ENCODE peak calls at places on chromosomes 13 and 19, in four cellular contexts. V is K562, W is A549, P is HepG2. M is an unnamed sample.

GRCh38 chr13:93843082-93843481 is 616.5 kb downstream of the GPC6 start:
- DNase-seq in V (no peak), W (no peak), P (no peak), M (no peak)

GRCh38 chr19:33755314-33756020 is 41.2 kb upstream of the KCTD15 start:
- DNase-seq in V (no peak), W (no peak), P (no peak), M (no peak)

GRCh38 chr19:33063356-33064116 is 1.2 kb downstream of the RHPN2 start:
- DNase-seq in V (no peak), W (peak; percentile 67), P (no peak), M (no peak)

GRCh38 chr19:39566064-39566463 is 26.1 kb upstream of the EID2 start:
- DNase-seq in V (no peak), W (no peak), P (no peak), M (no peak)

GRCh38 chr13:109986851-109987250 is 200.5 kb upstream of the IRS2 start:
- DNase-seq in V (no peak), W (no peak), P (no peak), M (no peak)

GRCh38 chr19:46254776-46255175 is 25.2 kb downstream of the IGFL1 start:
- DNase-seq in V (no peak), W (no peak), P (no peak), M (no peak)

GRCh38 chr19:18698321-18699167 is 15.1 kb downstream of the CRTC1 start:
- DNase-seq in V (no peak), W (no peak), P (no peak), M (no peak)

GRCh38 chr19:18789883-18790565 is 1.1 kb downstream of the COMP start:
- DNase-seq in V (peak; percentile 70), W (no peak), P (no peak), M (no peak)

GRCh38 chr13:93217701-93218100 is 8.9 kb upstream of the GPC6 start:
- DNase-seq in V (no peak), W (no peak), P (peak; percentile 32), M (no peak)

GRCh38 chr19:4991538-4991937 is 22.6 kb downstream of the KDM4B start:
- DNase-seq in V (no peak), W (no peak), P (no peak), M (no peak)

GRCh38 chr13:102127153-102127552 is 274.7 kb downstream of the FGF14 start:
- DNase-seq in V (no peak), W (no peak), P (no peak), M (no peak)

GRCh38 chr19:14619404-14619803 is 36.5 kb downstream of the CLEC17A start:
- DNase-seq in V (no peak), W (no peak), P (no peak), M (no peak)

DNA sequence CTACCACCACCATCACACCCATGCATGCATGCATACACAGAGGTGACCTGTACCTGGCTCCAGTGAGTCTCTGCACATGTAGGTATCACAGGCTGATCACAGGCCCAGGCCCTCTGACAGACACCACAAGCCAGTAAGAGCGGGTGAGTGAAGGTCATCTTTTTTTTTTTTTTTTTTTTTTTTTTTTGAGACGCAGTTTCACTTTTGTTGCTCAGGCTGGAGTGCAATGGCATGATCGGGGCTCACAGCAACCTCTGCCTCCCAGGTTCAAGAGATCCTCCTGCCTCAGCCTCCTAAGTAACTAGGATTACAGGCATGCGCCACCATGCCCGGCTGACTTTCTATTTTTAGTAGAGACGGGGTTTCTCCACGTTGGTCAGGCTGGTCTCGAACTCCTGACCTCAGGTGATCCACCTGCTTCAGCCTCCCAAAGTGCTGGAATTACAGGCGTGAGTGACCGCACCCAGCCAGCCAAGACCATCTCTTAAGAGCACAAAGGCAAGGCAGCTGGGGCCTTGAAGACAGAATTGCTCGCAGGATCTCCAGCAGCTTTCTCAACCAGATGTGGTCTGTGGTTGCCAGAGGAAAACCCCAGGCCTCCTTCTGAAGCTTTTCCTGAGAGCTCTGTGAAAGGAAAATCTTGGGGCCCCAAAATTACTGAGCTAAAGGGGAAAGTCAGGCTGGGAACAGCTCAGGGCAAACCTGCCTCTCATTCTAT is 3.2 kb upstream of the NKG7 start:
- DNase-seq in V (no peak), W (no peak), P (no peak), M (peak; percentile 61)
- TF ChIP-seq CHD4 in V (no peak), W (no peak), P (no peak), M (no peak)

DNA sequence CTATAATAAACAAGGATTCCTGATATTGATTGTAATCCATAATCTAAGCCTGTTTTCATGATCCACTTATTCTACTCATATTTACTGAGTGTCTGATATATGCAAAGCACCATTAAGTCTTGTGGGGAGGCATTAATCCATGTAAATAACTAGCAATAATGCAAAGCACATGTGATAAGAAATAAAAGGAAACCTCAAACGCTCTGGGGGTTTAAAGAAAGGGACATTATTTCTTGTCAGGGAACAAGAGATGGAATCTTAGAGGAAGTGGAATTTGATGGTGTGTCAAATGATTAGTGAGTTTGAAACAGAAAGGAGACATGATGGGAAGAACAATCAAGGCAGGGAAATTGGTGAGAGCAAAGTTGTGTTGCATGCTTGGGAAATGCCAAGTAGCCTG is 57.4 kb upstream of the FLT1 start:
- DNase-seq in V (no peak), W (no peak), P (no peak), M (no peak)
- TF ChIP-seq CHD4 in V (no peak), W (no peak), P (no peak), M (no peak)

DNA sequence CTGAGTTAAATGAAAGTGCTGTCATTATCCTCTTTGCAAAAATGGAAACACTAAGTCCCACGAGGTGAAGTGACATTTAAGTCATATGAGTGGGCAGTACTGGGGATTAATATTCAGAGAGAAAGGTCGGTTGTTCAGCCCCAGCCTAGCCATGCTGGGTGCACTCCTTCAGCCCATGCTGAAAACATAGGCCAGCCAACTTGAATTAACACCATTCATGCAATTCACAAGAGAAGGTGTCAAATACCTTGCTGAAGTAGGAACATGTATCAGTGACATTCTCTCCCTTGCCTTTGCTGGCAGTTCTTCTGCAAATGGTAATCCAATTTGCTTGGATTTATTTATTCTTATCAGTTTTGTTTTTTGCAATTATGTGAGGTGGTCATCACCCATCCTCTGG is 256.3 kb downstream of the DNAJC15 start:
- DNase-seq in V (no peak), W (no peak), P (no peak), M (no peak)
- TF ChIP-seq CHD4 in V (no peak), W (no peak), P (no peak), M (no peak)

GRCh38 chr19:17244618-17245534 is 843 bp downstream of the NR2F6 start:
- DNase-seq in V (no peak), W (no peak), P (no peak), M (no peak)

GRCh38 chr19:17243854-17244617 is 1.7 kb downstream of the NR2F6 start:
- DNase-seq in V (peak; percentile 81), W (peak; percentile 68), P (peak; percentile 51), M (no peak)

GRCh38 chr19:17245535-17245984 is at the start of gene NR2F6:
- DNase-seq in V (no peak), W (no peak), P (no peak), M (no peak)

GRCh38 chr19:17248011-17248776 is 2.5 kb upstream of the NR2F6 start:
- DNase-seq in V (no peak), W (no peak), P (peak; percentile 83), M (no peak)

DNA sequence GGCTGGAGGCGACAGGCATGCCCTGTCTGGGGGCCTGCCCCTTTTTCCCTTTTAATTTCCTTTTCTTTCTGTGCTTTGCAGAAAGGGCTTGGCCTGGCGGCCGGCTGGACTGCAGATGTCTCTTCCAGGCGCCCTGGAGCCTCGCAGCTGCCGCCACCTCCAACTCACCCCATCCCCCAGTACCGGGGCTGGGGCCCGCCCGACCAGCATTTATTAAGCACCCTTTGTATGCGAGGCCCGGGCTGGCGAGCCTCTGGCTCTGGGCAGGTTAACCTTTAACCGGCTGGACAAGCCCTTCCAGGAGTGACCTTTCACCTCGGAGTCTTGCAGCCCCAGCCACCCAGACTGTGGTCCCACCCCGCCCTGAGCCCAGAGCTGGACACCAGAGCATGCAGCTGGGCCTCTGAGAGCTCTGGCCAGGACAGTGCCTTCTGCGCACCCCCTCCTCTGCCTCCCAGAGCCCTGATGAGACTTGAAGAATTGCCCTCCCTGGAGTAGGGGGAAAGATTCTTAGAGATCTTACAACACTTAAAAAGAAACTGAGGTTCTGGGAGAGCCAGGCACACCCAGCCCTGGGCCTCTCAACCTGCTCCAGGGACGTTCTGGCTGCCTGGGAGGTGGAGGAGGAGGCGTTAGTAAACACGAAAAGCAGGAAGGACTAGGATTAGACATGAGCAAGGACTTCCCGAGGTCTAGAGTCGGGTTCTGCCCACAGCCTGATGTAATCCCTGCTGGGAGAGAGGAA is 1.1 kb upstream of the NR2F6 start:
- DNase-seq in V (peak; percentile 47), W (peak; percentile 68), P (peak; percentile 80), M (no peak)
- TF ChIP-seq CHD4 in V (peak; percentile 83), W (no peak), P (peak; percentile 98), M (no peak)

DNA sequence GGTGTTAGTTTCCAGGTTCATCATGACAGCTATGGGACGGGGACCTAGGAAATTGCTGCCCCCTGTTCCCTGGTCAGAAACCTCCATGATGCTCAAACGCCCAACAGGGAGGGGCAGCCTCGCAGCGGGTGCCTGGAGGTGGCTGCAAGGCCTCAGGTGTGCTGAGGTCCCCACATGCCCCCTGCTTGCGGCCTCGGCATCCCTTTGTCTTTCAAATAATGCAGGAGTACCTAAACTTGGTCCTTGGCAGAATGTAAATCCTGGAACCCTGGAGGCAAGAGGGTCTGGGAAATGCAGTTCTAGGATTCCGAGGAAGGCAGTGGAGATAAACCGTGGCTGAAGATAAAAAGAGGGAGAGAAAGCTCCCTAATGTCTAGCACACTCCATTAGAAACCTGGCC is 52.4 kb downstream of the SKA3 start:
- DNase-seq in V (no peak), W (no peak), P (no peak), M (no peak)
- TF ChIP-seq CHD4 in V (no peak), W (no peak), P (no peak), M (no peak)